ENCODE peak calls at places on chromosome 10, in nine cellular contexts. M, R, N, E, B, F, Q, S and J are unnamed samples.

GRCh38 chr10:71765176-71765906 is 8.0 kb downstream of the VSIR start:
- DNase-seq in M (no peak), R (peak; percentile 24), N (no peak), E (no peak), B (no peak), F (no peak), Q (peak; percentile 15), S (no peak), J (no peak)

GRCh38 chr10:81018898-81019890 is 481.5 kb downstream of the SH2D4B start:
- DNase-seq in M (peak; percentile 42), R (peak; percentile 70), N (no peak), E (peak; percentile 84), B (peak; percentile 31), F (peak; percentile 25), Q (peak; percentile 49), S (peak; percentile 70), J (peak; percentile 50)

GRCh38 chr10:125101049-125101448 is 59.3 kb downstream of the CTBP2 start:
- DNase-seq in M (no peak), R (no peak), N (no peak), E (no peak), B (no peak), F (no peak), Q (no peak), S (no peak), J (no peak)

GRCh38 chr10:77602231-77602912 is 35.2 kb downstream of the KCNMA1 start:
- DNase-seq in M (no peak), R (no peak), N (no peak), E (no peak), B (no peak), F (no peak), Q (no peak), S (no peak), J (peak; percentile 26)

GRCh38 chr10:20885678-20886077 is 11.4 kb downstream of the NEBL start:
- DNase-seq in M (no peak), R (peak; percentile 7), N (no peak), E (no peak), B (no peak), F (no peak), Q (no peak), S (no peak), J (no peak)

GRCh38 chr10:63722537-63722936 is 201.3 kb downstream of the REEP3 start:
- DNase-seq in M (peak; percentile 63), R (no peak), N (no peak), E (no peak), B (no peak), F (no peak), Q (no peak), S (no peak), J (no peak)

GRCh38 chr10:102043456-102043855 is 12.5 kb downstream of the ARMH3 start:
- DNase-seq in M (no peak), R (no peak), N (no peak), E (no peak), B (no peak), F (no peak), Q (no peak), S (no peak), J (no peak)

GRCh38 chr10:116848912-116849270 is 408 bp upstream of the ENO4 start:
- DNase-seq in M (no peak), R (no peak), N (no peak), E (no peak), B (no peak), F (no peak), Q (no peak), S (no peak), J (no peak)

GRCh38 chr10:107166378-107166777 is 1.9 kb upstream of the SORCS1 start:
- DNase-seq in M (peak; percentile 28), R (no peak), N (no peak), E (peak; percentile 48), B (no peak), F (no peak), Q (no peak), S (no peak), J (no peak)

GRCh38 chr10:29636178-29636577 is 1.4 kb upstream of the SVIL start:
- DNase-seq in M (no peak), R (peak; percentile 67), N (peak; percentile 15), E (no peak), B (no peak), F (no peak), Q (no peak), S (no peak), J (no peak)

GRCh38 chr10:64115913-64116643 is 594.9 kb downstream of the REEP3 start:
- DNase-seq in M (peak; percentile 44), R (peak; percentile 5), N (no peak), E (peak; percentile 75), B (no peak), F (no peak), Q (no peak), S (no peak), J (peak; percentile 11)

GRCh38 chr10:128210215-128211063 is 84.2 kb upstream of the MKI67 start:
- DNase-seq in M (peak; percentile 87), R (peak; percentile 67), N (no peak), E (peak; percentile 64), B (peak; percentile 32), F (no peak), Q (peak; percentile 34), S (peak; percentile 22), J (peak; percentile 76)

GRCh38 chr10:31526681-31527080 is 207.7 kb downstream of the ZEB1 start:
- DNase-seq in M (no peak), R (no peak), N (no peak), E (peak; percentile 17), B (no peak), F (no peak), Q (no peak), S (no peak), J (no peak)
- TF ChIP-seq REST in M (no peak), R (no peak), N (no peak), E (no peak), B (no peak), F (no peak), Q (no peak), S (no peak), J (no peak)

GRCh38 chr10:59903871-59904270 is 2.5 kb downstream of the CCDC6 start:
- DNase-seq in M (no peak), R (no peak), N (no peak), E (no peak), B (no peak), F (no peak), Q (no peak), S (no peak), J (no peak)

GRCh38 chr10:59900044-59900727 is 6.2 kb downstream of the CCDC6 start:
- DNase-seq in M (no peak), R (no peak), N (no peak), E (peak; percentile 51), B (no peak), F (no peak), Q (no peak), S (no peak), J (no peak)

GRCh38 chr10:59904431-59905065 is 1.8 kb downstream of the CCDC6 start:
- DNase-seq in M (no peak), R (no peak), N (no peak), E (peak; percentile 76), B (no peak), F (no peak), Q (no peak), S (peak; percentile 27), J (no peak)

GRCh38 chr10:59898125-59898835 is 8.1 kb downstream of the CCDC6 start:
- DNase-seq in M (no peak), R (no peak), N (no peak), E (no peak), B (no peak), F (no peak), Q (no peak), S (no peak), J (no peak)

GRCh38 chr10:59901481-59901880 is 4.9 kb downstream of the CCDC6 start:
- DNase-seq in M (no peak), R (no peak), N (no peak), E (no peak), B (no peak), F (no peak), Q (no peak), S (no peak), J (no peak)
- TF ChIP-seq REST in M (no peak), R (no peak), N (no peak), E (no peak), B (no peak), F (no peak), Q (no peak), S (no peak), J (no peak)

GRCh38 chr10:28354552-28354951 is 51.7 kb upstream of the MPP7 start:
- DNase-seq in M (no peak), R (no peak), N (no peak), E (no peak), B (no peak), F (no peak), Q (no peak), S (no peak), J (no peak)
- TF ChIP-seq REST in M (no peak), R (no peak), N (no peak), E (no peak), B (no peak), F (no peak), Q (no peak), S (no peak), J (no peak)

GRCh38 chr10:88932539-88933256 is 19.9 kb downstream of the ACTA2 start:
- DNase-seq in M (peak; percentile 44), R (peak; percentile 76), N (no peak), E (peak; percentile 90), B (peak; percentile 46), F (peak; percentile 69), Q (peak; percentile 60), S (peak; percentile 61), J (peak; percentile 19)

GRCh38 chr10:88931548-88931947 is 21.0 kb downstream of the ACTA2 start:
- DNase-seq in M (no peak), R (no peak), N (no peak), E (no peak), B (no peak), F (no peak), Q (no peak), S (no peak), J (no peak)

GRCh38 chr10:88934900-88935672 is 17.5 kb downstream of the ACTA2 start:
- DNase-seq in M (peak; percentile 42), R (peak; percentile 87), N (peak; percentile 69), E (peak; percentile 91), B (peak; percentile 77), F (peak; percentile 60), Q (peak; percentile 80), S (peak; percentile 75), J (peak; percentile 41)

GRCh38 chr10:88938039-88938438 is 14.5 kb downstream of the ACTA2 start:
- DNase-seq in M (no peak), R (no peak), N (no peak), E (no peak), B (no peak), F (no peak), Q (no peak), S (no peak), J (no peak)

DNA sequence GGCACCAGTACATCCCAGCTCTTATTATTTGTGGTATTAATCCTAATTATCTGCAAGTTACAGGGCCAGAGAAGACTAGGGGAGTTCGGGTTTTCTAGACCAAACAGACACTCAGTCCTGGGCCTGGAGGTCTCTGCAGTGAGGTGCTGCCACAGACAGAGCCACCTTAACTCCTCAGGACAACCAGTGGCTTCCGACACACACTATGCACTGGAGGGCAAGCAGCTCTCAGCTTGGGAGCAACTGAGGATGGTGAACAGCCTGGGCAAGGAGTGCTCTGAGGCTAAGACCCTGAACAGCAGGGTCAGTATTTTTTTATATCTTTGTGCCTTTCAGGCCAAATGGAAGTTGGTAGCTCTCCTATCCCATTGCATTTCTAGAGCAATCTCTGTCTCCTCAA is 19.0 kb downstream of the ACTA2 start:
- DNase-seq in M (no peak), R (no peak), N (no peak), E (no peak), B (no peak), F (no peak), Q (no peak), S (no peak), J (no peak)
- TF ChIP-seq REST in M (no peak), R (no peak), N (no peak), E (no peak), B (no peak), F (no peak), Q (no peak), S (no peak), J (no peak)

GRCh38 chr10:3372284-3372683 is 199.7 kb upstream of the PITRM1 start:
- DNase-seq in M (no peak), R (no peak), N (no peak), E (no peak), B (no peak), F (no peak), Q (no peak), S (no peak), J (no peak)
- TF ChIP-seq REST in M (no peak), R (no peak), N (no peak), E (no peak), B (no peak), F (no peak), Q (no peak), S (no peak), J (no peak)